ENCODE peak calls at places on chromosome 12, in four cellular contexts. One of them, this sample, is unnamed.

GRCh38 chr12:104314242-104314614 is 10.7 kb downstream of the EID3 start:
- DNase-seq in GM13977: no peak
- DNase-seq in mucosa of descending colon: no peak
- DNase-seq in ascending aorta: no peak
- DNase-seq in this sample: no peak

GRCh38 chr12:12503384-12504078 is 59.1 kb downstream of the DUSP16 start:
- DNase-seq in GM13977: no peak
- DNase-seq in mucosa of descending colon: peak; percentile 44
- DNase-seq in ascending aorta: no peak
- DNase-seq in this sample: peak; percentile 61

GRCh38 chr12:29048787-29049186 is 100.3 kb upstream of the FAR2 start:
- DNase-seq in GM13977: no peak
- DNase-seq in mucosa of descending colon: no peak
- DNase-seq in ascending aorta: no peak
- DNase-seq in this sample: no peak

GRCh38 chr12:1912580-1913376 is 5.7 kb downstream of the CACNA2D4 start:
- DNase-seq in GM13977: peak; percentile 14
- DNase-seq in mucosa of descending colon: no peak
- DNase-seq in ascending aorta: peak; percentile 54
- DNase-seq in this sample: no peak

GRCh38 chr12:84767079-84767478 is 145.5 kb downstream of the SLC6A15 start:
- DNase-seq in GM13977: no peak
- DNase-seq in mucosa of descending colon: no peak
- DNase-seq in ascending aorta: no peak
- DNase-seq in this sample: no peak

GRCh38 chr12:53939141-53940108 is 794 bp downstream of the HOXC13 start:
- DNase-seq in GM13977: no peak
- DNase-seq in mucosa of descending colon: no peak
- DNase-seq in ascending aorta: no peak
- DNase-seq in this sample: no peak

GRCh38 chr12:10213168-10214130 is 772 bp downstream of the GABARAPL1 start:
- DNase-seq in GM13977: peak; percentile 74
- DNase-seq in mucosa of descending colon: peak; percentile 71
- DNase-seq in ascending aorta: peak; percentile 93
- DNase-seq in this sample: peak; percentile 92

GRCh38 chr12:89801284-89801683 is 92.6 kb upstream of the ATP2B1 start:
- DNase-seq in GM13977: no peak
- DNase-seq in mucosa of descending colon: no peak
- DNase-seq in ascending aorta: no peak
- DNase-seq in this sample: no peak

GRCh38 chr12:124756151-124756550 is 107.5 kb downstream of the SCARB1 start:
- DNase-seq in GM13977: no peak
- DNase-seq in mucosa of descending colon: no peak
- DNase-seq in ascending aorta: no peak
- DNase-seq in this sample: no peak

GRCh38 chr12:111846016-111846415 is 4.0 kb downstream of the MAPKAPK5 start:
- DNase-seq in GM13977: no peak
- DNase-seq in mucosa of descending colon: no peak
- DNase-seq in ascending aorta: no peak
- DNase-seq in this sample: no peak

GRCh38 chr12:57126061-57126460 is 2.2 kb upstream of the LRP1 start:
- DNase-seq in GM13977: no peak
- DNase-seq in mucosa of descending colon: no peak
- DNase-seq in ascending aorta: no peak
- DNase-seq in this sample: no peak

GRCh38 chr12:116135209-116135930 is 142.1 kb downstream of the MED13L start:
- DNase-seq in GM13977: no peak
- DNase-seq in mucosa of descending colon: peak; percentile 27
- DNase-seq in ascending aorta: no peak
- DNase-seq in this sample: peak; percentile 19

GRCh38 chr12:87323369-87323768 is 705.8 kb downstream of the C12orf50 start:
- DNase-seq in GM13977: no peak
- DNase-seq in mucosa of descending colon: no peak
- DNase-seq in ascending aorta: no peak
- DNase-seq in this sample: no peak

GRCh38 chr12:128914908-128915563 is 61.8 kb downstream of the GLT1D1 start:
- DNase-seq in GM13977: peak; percentile 71
- DNase-seq in mucosa of descending colon: peak; percentile 31
- DNase-seq in ascending aorta: no peak
- DNase-seq in this sample: peak; percentile 83

GRCh38 chr12:58576965-58577364 is 343.3 kb downstream of the LRIG3 start:
- DNase-seq in GM13977: no peak
- DNase-seq in mucosa of descending colon: no peak
- DNase-seq in ascending aorta: no peak
- DNase-seq in this sample: no peak

GRCh38 chr12:11607313-11608081 is 42.0 kb upstream of the ETV6 start:
- DNase-seq in GM13977: no peak
- DNase-seq in mucosa of descending colon: peak; percentile 72
- DNase-seq in ascending aorta: no peak
- DNase-seq in this sample: no peak

GRCh38 chr12:59004466-59004865 is 84.2 kb upstream of the LRIG3 start:
- DNase-seq in GM13977: no peak
- DNase-seq in mucosa of descending colon: no peak
- DNase-seq in ascending aorta: no peak
- DNase-seq in this sample: no peak

GRCh38 chr12:20142956-20143355 is 225.4 kb upstream of the PDE3A start:
- DNase-seq in GM13977: peak; percentile 9
- DNase-seq in mucosa of descending colon: no peak
- DNase-seq in ascending aorta: no peak
- DNase-seq in this sample: no peak

GRCh38 chr12:9925746-9926393 is 6.3 kb downstream of the CLEC2A start:
- DNase-seq in GM13977: no peak
- DNase-seq in mucosa of descending colon: no peak
- DNase-seq in ascending aorta: no peak
- DNase-seq in this sample: peak; percentile 7

GRCh38 chr12:77571127-77571526 is 259.6 kb upstream of the NAV3 start:
- DNase-seq in GM13977: no peak
- DNase-seq in mucosa of descending colon: no peak
- DNase-seq in ascending aorta: no peak
- DNase-seq in this sample: no peak

GRCh38 chr12:109999649-109999971 is 380 bp downstream of the ANKRD13A start:
- DNase-seq in GM13977: no peak
- DNase-seq in mucosa of descending colon: peak; percentile 36
- DNase-seq in ascending aorta: no peak
- DNase-seq in this sample: no peak

GRCh38 chr12:111437816-111438454 is 32.2 kb downstream of the SH2B3 start:
- DNase-seq in GM13977: no peak
- DNase-seq in mucosa of descending colon: no peak
- DNase-seq in ascending aorta: peak; percentile 84
- DNase-seq in this sample: no peak

GRCh38 chr12:129540249-129540648 is 363.6 kb downstream of the TMEM132D start:
- DNase-seq in GM13977: no peak
- DNase-seq in mucosa of descending colon: no peak
- DNase-seq in ascending aorta: no peak
- DNase-seq in this sample: no peak

GRCh38 chr12:118237908-118238307 is 102.0 kb downstream of the PEBP1 start:
- DNase-seq in GM13977: no peak
- DNase-seq in mucosa of descending colon: no peak
- DNase-seq in ascending aorta: no peak
- DNase-seq in this sample: no peak

GRCh38 chr12:94616217-94616729 is 34.1 kb downstream of the TMCC3 start:
- DNase-seq in GM13977: no peak
- DNase-seq in mucosa of descending colon: peak; percentile 66
- DNase-seq in ascending aorta: no peak
- DNase-seq in this sample: no peak

GRCh38 chr12:105382771-105383632 is 52.5 kb downstream of the C12orf75 start:
- DNase-seq in GM13977: peak; percentile 61
- DNase-seq in mucosa of descending colon: peak; percentile 67
- DNase-seq in ascending aorta: no peak
- DNase-seq in this sample: peak; percentile 27

GRCh38 chr12:8080131-8080530 is 1.9 kb upstream of the NECAP1 start:
- DNase-seq in GM13977: no peak
- DNase-seq in mucosa of descending colon: no peak
- DNase-seq in ascending aorta: no peak
- DNase-seq in this sample: no peak

GRCh38 chr12:63787306-63787705 is 7.6 kb downstream of the RXYLT1 start:
- DNase-seq in GM13977: no peak
- DNase-seq in mucosa of descending colon: no peak
- DNase-seq in ascending aorta: no peak
- DNase-seq in this sample: no peak

GRCh38 chr12:42104784-42105183 is 39.9 kb downstream of the GXYLT1 start:
- DNase-seq in GM13977: no peak
- DNase-seq in mucosa of descending colon: no peak
- DNase-seq in ascending aorta: no peak
- DNase-seq in this sample: no peak

GRCh38 chr12:75631809-75632208 is 120.4 kb upstream of the KRR1 start:
- DNase-seq in GM13977: no peak
- DNase-seq in mucosa of descending colon: no peak
- DNase-seq in ascending aorta: no peak
- DNase-seq in this sample: no peak

GRCh38 chr12:57110189-57111045 is 745 bp downstream of the STAT6 start:
- DNase-seq in GM13977: peak; percentile 81
- DNase-seq in mucosa of descending colon: peak; percentile 89
- DNase-seq in ascending aorta: peak; percentile 83
- DNase-seq in this sample: peak; percentile 90

GRCh38 chr12:6786416-6787094 is 2.8 kb upstream of the CD4 start:
- DNase-seq in GM13977: no peak
- DNase-seq in mucosa of descending colon: no peak
- DNase-seq in ascending aorta: no peak
- DNase-seq in this sample: no peak

GRCh38 chr12:127342861-127343260 is 924.1 kb upstream of the TMEM132C start:
- DNase-seq in GM13977: no peak
- DNase-seq in mucosa of descending colon: no peak
- DNase-seq in ascending aorta: no peak
- DNase-seq in this sample: no peak

GRCh38 chr12:62730649-62731377 is 204.1 kb downstream of the PPM1H start:
- DNase-seq in GM13977: peak; percentile 18
- DNase-seq in mucosa of descending colon: no peak
- DNase-seq in ascending aorta: no peak
- DNase-seq in this sample: no peak

GRCh38 chr12:67268896-67269631 is at the start of gene CAND1:
- DNase-seq in GM13977: peak; percentile 94
- DNase-seq in mucosa of descending colon: peak; percentile 98
- DNase-seq in ascending aorta: peak; percentile 99
- DNase-seq in this sample: peak; percentile 97
- TF ChIP-seq CTCF in GM13977: peak; percentile 8
- TF ChIP-seq CTCF in mucosa of descending colon: no peak
- TF ChIP-seq CTCF in ascending aorta: no peak
- TF ChIP-seq CTCF in this sample: no peak

GRCh38 chr12:93417967-93418480 is 23.7 kb downstream of the UBE2N start:
- DNase-seq in GM13977: no peak
- DNase-seq in mucosa of descending colon: no peak
- DNase-seq in ascending aorta: no peak
- DNase-seq in this sample: no peak
- TF ChIP-seq CTCF in GM13977: no peak
- TF ChIP-seq CTCF in mucosa of descending colon: no peak
- TF ChIP-seq CTCF in ascending aorta: no peak
- TF ChIP-seq CTCF in this sample: no peak

GRCh38 chr12:47079365-47079893 is at the start of gene PCED1B:
- DNase-seq in GM13977: peak; percentile 53
- DNase-seq in mucosa of descending colon: peak; percentile 75
- DNase-seq in ascending aorta: peak; percentile 86
- DNase-seq in this sample: peak; percentile 82
- TF ChIP-seq CTCF in GM13977: peak; percentile 45
- TF ChIP-seq CTCF in mucosa of descending colon: no peak
- TF ChIP-seq CTCF in ascending aorta: peak; percentile 42
- TF ChIP-seq CTCF in this sample: no peak

DNA sequence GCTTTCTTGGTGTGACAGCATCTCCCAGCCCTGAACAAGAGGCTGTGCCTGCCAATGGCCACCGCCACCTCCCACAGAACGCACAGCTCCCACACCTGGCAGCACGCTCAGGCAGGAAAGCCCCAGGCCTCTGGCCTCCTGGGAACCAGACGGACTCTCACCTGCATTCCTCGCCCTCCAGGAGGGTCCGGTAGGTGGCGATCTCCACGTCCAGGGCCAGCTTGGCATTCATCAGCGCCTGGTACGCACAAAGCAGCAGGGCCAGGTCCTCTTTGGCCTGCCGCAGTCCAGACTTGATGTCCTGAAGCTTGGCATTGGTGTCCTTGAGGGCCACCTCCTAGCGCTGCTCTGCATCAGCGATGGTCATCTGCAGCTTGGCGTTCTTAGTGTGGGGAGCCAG is 12.1 kb upstream of the KRT77 start:
- DNase-seq in GM13977: no peak
- DNase-seq in mucosa of descending colon: peak; percentile 43
- DNase-seq in ascending aorta: no peak
- DNase-seq in this sample: peak; percentile 4
- TF ChIP-seq CTCF in GM13977: no peak
- TF ChIP-seq CTCF in mucosa of descending colon: no peak
- TF ChIP-seq CTCF in ascending aorta: no peak
- TF ChIP-seq CTCF in this sample: no peak

GRCh38 chr12:67879937-67880336 is 109.3 kb upstream of the IFNG-AS1 start:
- DNase-seq in GM13977: no peak
- DNase-seq in mucosa of descending colon: no peak
- DNase-seq in ascending aorta: no peak
- DNase-seq in this sample: no peak

GRCh38 chr12:67873355-67873754 is 115.9 kb upstream of the IFNG-AS1 start:
- DNase-seq in GM13977: no peak
- DNase-seq in mucosa of descending colon: no peak
- DNase-seq in ascending aorta: no peak
- DNase-seq in this sample: no peak

GRCh38 chr12:67877697-67878096 is 111.5 kb upstream of the IFNG-AS1 start:
- DNase-seq in GM13977: no peak
- DNase-seq in mucosa of descending colon: no peak
- DNase-seq in ascending aorta: no peak
- DNase-seq in this sample: no peak

GRCh38 chr12:67881565-67881964 is 107.7 kb upstream of the IFNG-AS1 start:
- DNase-seq in GM13977: no peak
- DNase-seq in mucosa of descending colon: no peak
- DNase-seq in ascending aorta: no peak
- DNase-seq in this sample: no peak

DNA sequence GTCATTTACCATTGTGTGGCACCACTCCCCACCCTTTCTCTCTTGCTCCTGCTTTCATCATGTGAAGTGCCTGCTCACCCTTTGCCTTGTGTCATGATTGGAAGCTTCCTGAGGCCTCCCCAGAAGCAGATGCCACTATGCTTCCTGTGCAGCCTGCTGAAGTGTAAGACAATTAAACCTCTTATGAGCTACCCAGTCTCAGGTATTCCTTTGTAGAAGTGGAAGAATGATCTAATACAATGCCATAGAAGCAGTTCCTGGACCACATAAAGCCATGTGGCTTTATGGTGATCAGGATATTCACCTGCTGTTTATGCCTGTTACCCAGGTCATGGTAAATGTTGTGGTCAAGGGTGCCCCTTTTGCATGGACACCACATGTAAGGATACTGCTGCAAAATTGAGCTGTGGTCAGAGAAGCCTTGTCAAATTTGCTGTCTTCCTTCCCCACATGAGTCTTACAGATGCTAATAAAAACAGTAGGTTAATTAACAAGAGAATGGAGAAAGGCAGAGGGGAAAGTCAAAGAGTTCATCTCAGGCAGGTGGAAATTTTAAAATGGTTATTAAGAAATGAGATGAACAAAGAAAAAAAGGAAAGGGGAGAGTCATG is 112.8 kb upstream of the IFNG-AS1 start:
- DNase-seq in GM13977: no peak
- DNase-seq in mucosa of descending colon: no peak
- DNase-seq in ascending aorta: no peak
- DNase-seq in this sample: no peak
- TF ChIP-seq CTCF in GM13977: no peak
- TF ChIP-seq CTCF in mucosa of descending colon: no peak
- TF ChIP-seq CTCF in ascending aorta: no peak
- TF ChIP-seq CTCF in this sample: no peak

GRCh38 chr12:126055521-126055920 is 990.3 kb downstream of the AACS start:
- DNase-seq in GM13977: no peak
- DNase-seq in mucosa of descending colon: no peak
- DNase-seq in ascending aorta: no peak
- DNase-seq in this sample: no peak

GRCh38 chr12:126051611-126052107 is 986.4 kb downstream of the AACS start:
- DNase-seq in GM13977: no peak
- DNase-seq in mucosa of descending colon: no peak
- DNase-seq in ascending aorta: no peak
- DNase-seq in this sample: no peak
- TF ChIP-seq CTCF in GM13977: no peak
- TF ChIP-seq CTCF in mucosa of descending colon: no peak
- TF ChIP-seq CTCF in ascending aorta: no peak
- TF ChIP-seq CTCF in this sample: no peak

This sample was measured in activated CD8-positive, alpha-beta T cell treated with anti-CD3 and anti-CD28 coated beads for 36 hours.